ENCODE peak calls at places on chromosomes 16 and 17, in eight cellular contexts. P, J, E, I, O, R, L and D are unnamed samples.
A peak's percentile ranks its signal among the peaks of the same experiment; 100 is the strongest.

GRCh38 chr17:75131278-75132017 is at the start of gene NT5C:
- DNase-seq in P (no peak), J (peak; percentile 55), E (peak; percentile 81), I (peak; percentile 75), O (peak; percentile 78), R (no peak), L (peak; percentile 85), D (peak; percentile 66)

GRCh38 chr16:87963400-87963799 is 12.2 kb downstream of the BANP start:
- DNase-seq in P (no peak), J (peak; percentile 89), E (no peak), I (peak; percentile 91), O (no peak), R (no peak), L (no peak), D (peak; percentile 80)

GRCh38 chr17:45149669-45150603 is 1.7 kb downstream of the HEXIM1 start:
- DNase-seq in P (no peak), J (peak; percentile 67), E (peak; percentile 74), I (peak; percentile 61), O (peak; percentile 58), R (no peak), L (peak; percentile 35), D (no peak)

GRCh38 chr16:72848759-72849664 is 198.9 kb downstream of the ZFHX3 start:
- DNase-seq in P (peak; percentile 96), J (peak; percentile 87), E (peak; percentile 93), I (peak; percentile 96), O (peak; percentile 80), R (peak; percentile 71), L (peak; percentile 56), D (peak; percentile 90)

GRCh38 chr17:16440814-16441629 is 25.7 kb downstream of the TRPV2 start:
- DNase-seq in P (no peak), J (no peak), E (no peak), I (no peak), O (no peak), R (no peak), L (no peak), D (no peak)

GRCh38 chr17:7884581-7885356 is 3.8 kb upstream of the CHD3 start:
- DNase-seq in P (no peak), J (no peak), E (no peak), I (no peak), O (no peak), R (no peak), L (no peak), D (no peak)

GRCh38 chr17:42405076-42405475 is 16.8 kb upstream of the STAT3 start:
- DNase-seq in P (no peak), J (peak; percentile 50), E (peak; percentile 49), I (no peak), O (no peak), R (no peak), L (no peak), D (no peak)

GRCh38 chr16:17173134-17173729 is 297.5 kb downstream of the XYLT1 start:
- DNase-seq in P (no peak), J (peak; percentile 87), E (peak; percentile 86), I (peak; percentile 32), O (no peak), R (peak; percentile 53), L (no peak), D (peak; percentile 31)

GRCh38 chr16:30184430-30185140 is 1.2 kb downstream of the CORO1A start:
- DNase-seq in P (no peak), J (no peak), E (peak; percentile 59), I (no peak), O (peak; percentile 61), R (no peak), L (no peak), D (no peak)

GRCh38 chr16:19967561-19967960 is 82.9 kb upstream of the GPRC5B start:
- DNase-seq in P (no peak), J (no peak), E (no peak), I (no peak), O (peak; percentile 6), R (no peak), L (no peak), D (no peak)

GRCh38 chr17:39107973-39108372 is 43.5 kb downstream of the PLXDC1 start:
- DNase-seq in P (no peak), J (no peak), E (no peak), I (no peak), O (no peak), R (no peak), L (no peak), D (no peak)

GRCh38 chr17:13395346-13395745 is 206.4 kb downstream of the HS3ST3A1 start:
- DNase-seq in P (peak; percentile 60), J (peak; percentile 71), E (no peak), I (peak; percentile 35), O (no peak), R (peak; percentile 61), L (no peak), D (no peak)
- TF ChIP-seq CTCF in P (no peak), J (no peak), E (no peak), I (no peak), O (no peak), R (no peak), L (no peak), D (no peak)

GRCh38 chr16:65744401-65744800 is 622.1 kb upstream of the CDH5 start:
- DNase-seq in P (no peak), J (no peak), E (no peak), I (no peak), O (no peak), R (no peak), L (no peak), D (no peak)
- TF ChIP-seq CTCF in P (no peak), J (no peak), E (no peak), I (no peak), O (no peak), R (no peak), L (no peak), D (no peak)

DNA sequence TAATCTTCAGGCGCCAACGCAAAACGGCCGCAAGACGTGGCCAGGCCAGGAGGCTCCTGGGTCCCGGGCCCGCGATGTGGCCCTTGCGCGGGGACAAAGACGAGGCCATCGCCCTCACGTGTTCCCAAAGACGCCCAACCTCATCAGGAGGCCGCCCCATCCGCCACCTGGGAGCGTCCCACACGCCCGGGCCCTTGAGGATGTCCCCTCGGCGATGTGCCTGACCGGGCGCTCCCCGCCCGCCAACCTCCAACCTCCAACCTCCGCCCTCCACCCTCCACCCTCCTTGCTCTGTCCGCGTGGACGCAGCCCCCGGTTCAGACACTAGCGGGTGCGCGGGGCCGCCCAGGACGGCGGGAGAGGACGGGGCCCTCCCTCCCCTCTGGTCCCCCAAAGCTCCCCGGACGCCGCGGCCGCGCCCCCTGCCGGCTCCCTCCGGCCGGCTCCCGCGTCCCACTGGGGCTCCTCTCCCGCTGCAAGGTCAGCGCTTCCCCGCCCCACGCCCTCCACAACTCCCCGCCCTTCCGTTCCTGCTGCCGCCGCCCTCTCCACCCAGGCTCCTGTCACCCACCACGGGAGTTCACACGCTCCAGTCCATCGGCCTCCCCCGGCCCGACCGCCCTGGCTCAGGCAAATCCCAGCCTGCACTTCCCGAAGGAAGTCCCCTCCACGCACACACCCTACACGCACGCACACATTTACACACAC is 250.8 kb upstream of the RPL38 start:
- DNase-seq in P (no peak), J (peak; percentile 11), E (no peak), I (no peak), O (peak; percentile 67), R (no peak), L (peak; percentile 82), D (no peak)
- TF ChIP-seq CTCF in P (peak; percentile 27), J (no peak), E (peak; percentile 20), I (no peak), O (peak; percentile 58), R (no peak), L (peak; percentile 72), D (no peak)

GRCh38 chr16:1781254-1781653 is 1.1 kb downstream of the SPSB3 start:
- DNase-seq in P (no peak), J (no peak), E (no peak), I (no peak), O (no peak), R (no peak), L (no peak), D (no peak)

GRCh38 chr16:1779741-1780676 is 2.4 kb downstream of the SPSB3 start:
- DNase-seq in P (no peak), J (no peak), E (peak; percentile 94), I (no peak), O (no peak), R (no peak), L (no peak), D (no peak)

GRCh38 chr16:1780677-1781072 is 1.7 kb downstream of the SPSB3 start:
- DNase-seq in P (no peak), J (no peak), E (no peak), I (no peak), O (no peak), R (no peak), L (no peak), D (no peak)

GRCh38 chr16:1782408-1783247 is at the start of the genes NUBP2 and SPSB3:
- DNase-seq in P (peak; percentile 100), J (peak; percentile 100), E (peak; percentile 100), I (peak; percentile 100), O (peak; percentile 97), R (peak; percentile 100), L (peak; percentile 99), D (peak; percentile 100)

DNA sequence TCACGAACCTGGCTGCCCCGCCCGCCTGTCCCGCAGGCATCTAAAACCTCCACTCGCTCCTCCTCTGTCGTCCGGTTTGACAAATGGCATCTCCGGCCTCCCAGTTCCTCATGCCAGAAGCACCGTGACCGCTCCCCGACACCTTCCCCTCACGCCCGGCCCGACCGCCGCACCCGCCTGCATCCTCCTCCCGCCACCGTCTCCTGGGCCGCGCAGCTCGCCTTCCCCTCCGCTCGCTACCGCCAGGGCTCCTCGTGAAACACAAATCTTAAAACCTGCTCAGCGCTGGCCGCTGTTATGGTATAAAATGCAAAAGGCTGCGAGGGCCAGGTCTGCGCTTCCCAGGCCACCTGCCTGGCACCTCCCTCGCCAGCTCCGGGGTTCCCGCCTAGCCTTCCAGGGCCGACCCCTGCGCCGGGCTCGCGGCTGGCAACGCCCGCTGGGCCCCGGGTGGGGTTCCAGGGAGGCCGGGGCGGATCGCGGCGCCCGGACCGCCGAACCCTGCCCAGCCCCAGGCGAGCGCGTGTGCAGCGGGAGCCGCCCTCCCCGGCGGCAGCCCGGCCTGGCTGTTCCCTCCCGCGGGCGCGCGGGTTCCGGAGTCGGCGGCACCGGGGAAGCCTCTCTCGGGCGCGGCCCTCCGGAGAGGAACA is 488 bp downstream of the SPSB3 start:
- DNase-seq in P (no peak), J (no peak), E (peak; percentile 56), I (no peak), O (no peak), R (no peak), L (peak; percentile 35), D (no peak)
- TF ChIP-seq CTCF in P (no peak), J (no peak), E (no peak), I (no peak), O (no peak), R (peak; percentile 20), L (no peak), D (peak; percentile 39)

GRCh38 chr16:56886826-56887225 is 21.8 kb downstream of the SLC12A3 start:
- DNase-seq in P (no peak), J (no peak), E (no peak), I (no peak), O (no peak), R (no peak), L (no peak), D (no peak)

GRCh38 chr16:56886296-56886695 is 21.3 kb downstream of the SLC12A3 start:
- DNase-seq in P (no peak), J (no peak), E (no peak), I (no peak), O (no peak), R (no peak), L (no peak), D (no peak)

GRCh38 chr16:56891685-56892084 is 26.7 kb downstream of the SLC12A3 start:
- DNase-seq in P (no peak), J (no peak), E (no peak), I (no peak), O (no peak), R (no peak), L (no peak), D (no peak)

GRCh38 chr16:56889206-56889605 is 24.2 kb downstream of the SLC12A3 start:
- DNase-seq in P (no peak), J (no peak), E (no peak), I (no peak), O (no peak), R (no peak), L (no peak), D (no peak)

GRCh38 chr16:56888806-56889205 is 23.8 kb downstream of the SLC12A3 start:
- DNase-seq in P (no peak), J (no peak), E (no peak), I (no peak), O (no peak), R (no peak), L (no peak), D (no peak)
- TF ChIP-seq CTCF in P (no peak), J (no peak), E (no peak), I (no peak), O (no peak), R (no peak), L (no peak), D (no peak)